ENCODE peak calls at places on chromosomes 2 and 18, in five cellular contexts. One of them, this sample, is unnamed.

GRCh38 chr18:31329787-31330438 is 12.0 kb downstream of the DSG1 start:
- DNase-seq in aorta: no peak
- DNase-seq in endothelial cell of umbilical vein: no peak
- DNase-seq in OCI-LY7: no peak
- DNase-seq in ascending aorta: no peak
- DNase-seq in this sample: no peak

GRCh38 chr2:129849559-129850160 is 129.8 kb upstream of the RAB6C start:
- DNase-seq in endothelial cell of umbilical vein: peak; percentile 74
- DNase-seq in ascending aorta: no peak
- DNase-seq in aorta: no peak
- DNase-seq in OCI-LY7: peak; percentile 69
- DNase-seq in this sample: peak; percentile 91

GRCh38 chr2:102488063-102488462 is 15.0 kb downstream of the SLC9A4 start:
- DNase-seq in endothelial cell of umbilical vein: peak; percentile 4
- DNase-seq in ascending aorta: no peak
- DNase-seq in OCI-LY7: no peak
- DNase-seq in aorta: no peak
- DNase-seq in this sample: peak; percentile 15

GRCh38 chr18:31741096-31741735 is 19.5 kb downstream of the SLC25A52 start:
- DNase-seq in aorta: no peak
- DNase-seq in endothelial cell of umbilical vein: peak; percentile 44
- DNase-seq in ascending aorta: peak; percentile 70
- DNase-seq in OCI-LY7: peak; percentile 13
- DNase-seq in this sample: peak; percentile 72

GRCh38 chr2:49801898-49802297 is 647.6 kb upstream of the FSHR start:
- DNase-seq in ascending aorta: no peak
- DNase-seq in aorta: no peak
- DNase-seq in OCI-LY7: no peak
- DNase-seq in endothelial cell of umbilical vein: no peak
- DNase-seq in this sample: no peak

GRCh38 chr2:232354069-232354468 is 24.5 kb upstream of the ALPP start:
- DNase-seq in ascending aorta: no peak
- DNase-seq in OCI-LY7: no peak
- DNase-seq in aorta: peak; percentile 24
- DNase-seq in endothelial cell of umbilical vein: no peak
- DNase-seq in this sample: no peak

GRCh38 chr2:233267516-233268245 is 16.2 kb downstream of the ATG16L1 start:
- DNase-seq in endothelial cell of umbilical vein: no peak
- DNase-seq in ascending aorta: peak; percentile 70
- DNase-seq in OCI-LY7: peak; percentile 80
- DNase-seq in aorta: no peak
- DNase-seq in this sample: no peak

GRCh38 chr2:17540813-17541513 is 467 bp downstream of the VSNL1 start:
- DNase-seq in endothelial cell of umbilical vein: peak; percentile 3
- DNase-seq in OCI-LY7: no peak
- DNase-seq in aorta: no peak
- DNase-seq in ascending aorta: no peak
- DNase-seq in this sample: peak; percentile 14

GRCh38 chr2:69509011-69509749 is 71.9 kb upstream of the NFU1 start:
- DNase-seq in OCI-LY7: no peak
- DNase-seq in endothelial cell of umbilical vein: no peak
- DNase-seq in ascending aorta: no peak
- DNase-seq in aorta: no peak
- DNase-seq in this sample: no peak

GRCh38 chr2:36797324-36798070 is 101.0 kb downstream of the VIT start:
- DNase-seq in OCI-LY7: no peak
- DNase-seq in endothelial cell of umbilical vein: no peak
- DNase-seq in ascending aorta: no peak
- DNase-seq in aorta: no peak
- DNase-seq in this sample: no peak

GRCh38 chr2:103254611-103255010 is 492.8 kb downstream of the TMEM182 start:
- DNase-seq in ascending aorta: no peak
- DNase-seq in aorta: no peak
- DNase-seq in endothelial cell of umbilical vein: no peak
- DNase-seq in OCI-LY7: no peak
- DNase-seq in this sample: no peak

GRCh38 chr2:71620851-71621251 is 167.5 kb downstream of the DYSF start:
- DNase-seq in ascending aorta: peak; percentile 52
- DNase-seq in endothelial cell of umbilical vein: no peak
- DNase-seq in OCI-LY7: no peak
- DNase-seq in aorta: no peak
- DNase-seq in this sample: no peak

GRCh38 chr2:201580486-201580885 is 62.8 kb downstream of the TMEM237 start:
- DNase-seq in OCI-LY7: no peak
- DNase-seq in endothelial cell of umbilical vein: peak; percentile 11
- DNase-seq in ascending aorta: no peak
- DNase-seq in aorta: no peak
- DNase-seq in this sample: peak; percentile 93

GRCh38 chr2:81583311-81584108 is 1279.0 kb upstream of the LRRTM1 start:
- DNase-seq in ascending aorta: no peak
- DNase-seq in OCI-LY7: no peak
- DNase-seq in endothelial cell of umbilical vein: no peak
- DNase-seq in aorta: peak; percentile 55
- DNase-seq in this sample: no peak

GRCh38 chr2:226213717-226214116 is 585.9 kb downstream of the IRS1 start:
- DNase-seq in aorta: no peak
- DNase-seq in OCI-LY7: no peak
- DNase-seq in ascending aorta: no peak
- DNase-seq in endothelial cell of umbilical vein: no peak
- DNase-seq in this sample: peak; percentile 78

DNA sequence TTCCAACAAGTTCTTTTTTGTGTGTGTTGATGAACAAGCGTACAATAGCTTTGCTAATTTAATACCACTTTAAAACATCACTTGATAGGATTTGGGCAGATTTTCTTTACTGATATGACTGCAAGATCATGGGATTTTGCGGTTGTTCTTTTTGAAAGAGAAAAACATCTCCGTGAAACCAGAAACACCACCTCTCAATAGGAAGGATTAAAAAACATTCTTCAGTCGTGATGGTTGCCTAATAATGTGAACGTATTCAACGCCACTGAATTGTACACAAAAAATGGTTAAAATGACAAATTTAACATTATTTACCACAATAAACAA is 19.3 kb downstream of the RBMS1 start:
- DNase-seq in OCI-LY7: no peak
- DNase-seq in ascending aorta: no peak
- DNase-seq in aorta: no peak
- DNase-seq in endothelial cell of umbilical vein: no peak
- DNase-seq in this sample: no peak
- H3K4me1 ChIP-seq in OCI-LY7: no peaks in the 10 kb centered on the region
- H3K4me1 ChIP-seq in ascending aorta: no peaks in the 10 kb centered on the region
- H3K4me1 ChIP-seq in aorta: peaks cover 10% of the 10 kb centered on the region
- H3K4me1 ChIP-seq in endothelial cell of umbilical vein: no peaks in the 10 kb centered on the region
- H3K4me1 ChIP-seq in this sample: peaks cover 56% of the 10 kb centered on the region

DNA sequence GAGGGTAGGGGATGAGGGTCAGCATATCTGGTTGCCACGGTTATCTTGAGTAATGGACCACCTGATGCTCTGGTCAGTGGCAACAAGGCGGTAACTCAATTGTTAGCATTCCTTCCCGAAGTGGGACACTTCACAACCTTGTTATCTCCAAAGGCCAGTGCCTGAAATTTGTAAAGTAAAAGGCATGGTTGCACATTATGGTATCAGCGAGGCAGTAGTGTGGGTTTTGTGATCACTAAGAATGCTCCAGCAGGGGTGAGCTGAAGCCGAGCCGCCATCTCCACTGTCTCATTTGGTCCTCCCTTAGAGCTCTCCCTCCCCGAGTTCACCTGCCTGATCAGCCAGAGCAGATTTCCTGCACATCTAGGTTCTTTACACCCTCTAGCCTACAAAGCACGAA is 50.5 kb upstream of the LGALSL start:
- DNase-seq in ascending aorta: no peak
- DNase-seq in endothelial cell of umbilical vein: no peak
- DNase-seq in aorta: no peak
- DNase-seq in OCI-LY7: no peak
- DNase-seq in this sample: no peak
- H3K4me1 ChIP-seq in ascending aorta: peaks cover 18% of the 10 kb centered on the region
- H3K4me1 ChIP-seq in endothelial cell of umbilical vein: peaks cover 35% of the 10 kb centered on the region
- H3K4me1 ChIP-seq in aorta: peaks cover 6% of the 10 kb centered on the region
- H3K4me1 ChIP-seq in OCI-LY7: peaks cover 4% of the 10 kb centered on the region
- H3K4me1 ChIP-seq in this sample: peaks cover 58% of the 10 kb centered on the region

DNA sequence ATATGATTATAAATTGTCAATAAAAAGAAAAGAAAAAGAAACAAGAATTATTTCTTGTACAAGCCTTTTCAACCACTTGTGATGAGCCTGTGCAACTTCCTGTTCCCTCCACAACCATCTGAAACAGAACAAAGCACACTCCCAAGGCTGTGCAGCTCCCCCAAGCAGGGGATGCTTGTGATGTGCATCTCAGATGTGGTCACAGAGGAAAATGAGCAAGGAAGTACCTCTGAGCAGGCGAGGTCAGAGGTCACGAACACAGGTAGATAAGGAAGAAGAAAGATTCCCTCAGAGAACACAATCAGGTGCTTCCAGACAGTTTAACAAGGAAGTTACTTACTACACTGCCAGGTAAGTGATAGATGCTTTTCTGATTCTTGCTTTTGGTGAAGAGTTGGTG is 274.8 kb upstream of the SLC39A10 start:
- DNase-seq in ascending aorta: no peak
- DNase-seq in aorta: no peak
- DNase-seq in OCI-LY7: peak; percentile 30
- DNase-seq in endothelial cell of umbilical vein: no peak
- DNase-seq in this sample: no peak
- H3K4me1 ChIP-seq in ascending aorta: no peaks in the 10 kb centered on the region
- H3K4me1 ChIP-seq in aorta: no peaks in the 10 kb centered on the region
- H3K4me1 ChIP-seq in OCI-LY7: peaks cover 11% of the 10 kb centered on the region
- H3K4me1 ChIP-seq in endothelial cell of umbilical vein: no peaks in the 10 kb centered on the region
- H3K4me1 ChIP-seq in this sample: no peaks in the 10 kb centered on the region

DNA sequence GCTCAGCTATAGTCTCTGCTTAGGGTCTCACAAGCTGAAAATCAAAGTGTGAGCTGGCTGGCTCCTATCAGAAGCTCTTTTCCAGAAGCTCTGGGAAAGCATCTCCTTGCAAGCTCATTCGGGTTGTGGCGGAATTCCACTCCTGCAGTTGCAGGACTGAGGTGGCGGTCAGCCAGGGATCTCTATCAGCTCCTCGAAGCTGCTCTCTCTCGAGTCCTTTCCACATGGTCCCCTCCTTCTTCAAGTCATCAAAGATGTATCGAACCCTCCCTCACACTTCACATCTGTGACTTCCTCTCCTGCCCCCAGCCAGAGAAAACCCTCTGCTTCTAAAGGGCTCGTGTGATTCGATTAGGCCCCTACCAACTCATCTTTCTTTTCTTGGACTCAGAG is 141.7 kb downstream of the ZFP36L2 start:
- DNase-seq in OCI-LY7: no peak
- DNase-seq in aorta: peak; percentile 83
- DNase-seq in endothelial cell of umbilical vein: no peak
- DNase-seq in ascending aorta: no peak
- DNase-seq in this sample: peak; percentile 71
- H3K4me1 ChIP-seq in OCI-LY7: no peaks in the 10 kb centered on the region
- H3K4me1 ChIP-seq in aorta: no peaks in the 10 kb centered on the region
- H3K4me1 ChIP-seq in endothelial cell of umbilical vein: peaks cover 44% of the 10 kb centered on the region
- H3K4me1 ChIP-seq in ascending aorta: peaks cover 33% of the 10 kb centered on the region
- H3K4me1 ChIP-seq in this sample: peaks cover 69% of the 10 kb centered on the region

GRCh38 chr2:218833023-218833609 is 1.5 kb upstream of the PRKAG3 start:
- DNase-seq in endothelial cell of umbilical vein: peak; percentile 35
- DNase-seq in aorta: peak; percentile 27
- DNase-seq in ascending aorta: peak; percentile 40
- DNase-seq in OCI-LY7: no peak
- DNase-seq in this sample: no peak

GRCh38 chr2:218830526-218831306 is 887 bp downstream of the PRKAG3 start:
- DNase-seq in aorta: peak; percentile 51
- DNase-seq in OCI-LY7: no peak
- DNase-seq in ascending aorta: peak; percentile 16
- DNase-seq in endothelial cell of umbilical vein: no peak
- DNase-seq in this sample: no peak

GRCh38 chr2:218832081-218832480 is 478 bp upstream of the PRKAG3 start:
- DNase-seq in endothelial cell of umbilical vein: no peak
- DNase-seq in ascending aorta: no peak
- DNase-seq in aorta: no peak
- DNase-seq in OCI-LY7: no peak
- DNase-seq in this sample: no peak

GRCh38 chr2:218831378-218831990 is at the start of gene PRKAG3:
- DNase-seq in OCI-LY7: no peak
- DNase-seq in ascending aorta: peak; percentile 80
- DNase-seq in endothelial cell of umbilical vein: no peak
- DNase-seq in aorta: peak; percentile 88
- DNase-seq in this sample: no peak

DNA sequence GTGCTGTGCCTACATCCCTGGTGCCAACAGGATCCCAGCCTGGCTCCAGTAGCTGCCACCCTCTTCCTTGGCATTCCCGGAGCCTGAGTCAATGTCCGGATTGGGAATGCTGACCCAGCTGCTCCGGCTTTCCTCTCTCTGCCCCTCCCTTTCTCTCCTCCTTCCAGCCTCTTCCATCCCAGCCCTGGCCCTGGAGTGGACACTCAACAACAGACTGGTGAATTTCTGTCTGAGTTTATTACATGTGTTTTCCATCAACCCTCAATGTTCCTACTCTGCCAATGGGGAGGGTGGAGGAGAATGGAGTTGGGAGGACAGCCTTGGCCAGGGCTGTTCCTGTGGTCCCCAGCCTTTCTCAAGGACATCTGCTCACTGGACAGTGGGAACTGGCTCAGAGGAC is 917 bp upstream of the PRKAG3 start:
- DNase-seq in aorta: peak; percentile 88
- DNase-seq in ascending aorta: peak; percentile 87
- DNase-seq in endothelial cell of umbilical vein: peak; percentile 71
- DNase-seq in OCI-LY7: no peak
- DNase-seq in this sample: no peak
- H3K4me1 ChIP-seq in aorta: peaks cover 4% of the 10 kb centered on the region
- H3K4me1 ChIP-seq in ascending aorta: peaks cover 8% of the 10 kb centered on the region
- H3K4me1 ChIP-seq in endothelial cell of umbilical vein: peaks cover 17% of the 10 kb centered on the region
- H3K4me1 ChIP-seq in OCI-LY7: no peaks in the 10 kb centered on the region
- H3K4me1 ChIP-seq in this sample: peaks cover 22% of the 10 kb centered on the region

GRCh38 chr2:230230087-230230486 is 4.6 kb downstream of the SP140 start:
- DNase-seq in OCI-LY7: no peak
- DNase-seq in aorta: no peak
- DNase-seq in endothelial cell of umbilical vein: peak; percentile 21
- DNase-seq in ascending aorta: no peak
- DNase-seq in this sample: no peak

GRCh38 chr2:230224458-230224857 is 1.1 kb upstream of the SP140 start:
- DNase-seq in aorta: no peak
- DNase-seq in ascending aorta: no peak
- DNase-seq in endothelial cell of umbilical vein: no peak
- DNase-seq in OCI-LY7: no peak
- DNase-seq in this sample: no peak

GRCh38 chr2:230226090-230226551 is 585 bp downstream of the SP140 start:
- DNase-seq in ascending aorta: no peak
- DNase-seq in endothelial cell of umbilical vein: no peak
- DNase-seq in aorta: no peak
- DNase-seq in OCI-LY7: peak; percentile 88
- DNase-seq in this sample: no peak

GRCh38 chr2:230225486-230225885 is at the start of gene SP140:
- DNase-seq in OCI-LY7: peak; percentile 57
- DNase-seq in aorta: no peak
- DNase-seq in endothelial cell of umbilical vein: no peak
- DNase-seq in ascending aorta: peak; percentile 73
- DNase-seq in this sample: no peak

DNA sequence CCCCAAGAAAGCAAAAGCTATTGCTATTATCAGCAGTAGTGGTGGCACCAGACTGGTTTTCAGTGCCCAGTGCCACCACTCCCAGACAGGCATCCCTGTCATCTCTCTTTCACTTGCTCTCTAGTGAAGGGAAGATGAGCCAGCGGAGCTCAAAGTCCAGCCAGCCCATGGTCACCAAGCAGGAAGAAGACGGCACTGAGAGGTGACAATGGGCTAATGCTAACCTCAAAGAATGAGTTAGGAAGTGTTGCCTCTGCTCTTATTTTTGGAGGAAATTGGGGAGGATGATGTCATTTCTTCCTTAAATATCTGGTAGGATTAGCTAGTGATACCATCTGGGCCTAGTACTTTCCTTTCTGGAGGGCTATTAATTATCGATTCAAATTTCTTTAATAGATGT is 1.7 kb downstream of the SP140 start:
- DNase-seq in endothelial cell of umbilical vein: no peak
- DNase-seq in aorta: no peak
- DNase-seq in ascending aorta: no peak
- DNase-seq in OCI-LY7: no peak
- DNase-seq in this sample: no peak
- H3K4me1 ChIP-seq in endothelial cell of umbilical vein: peaks cover 7% of the 10 kb centered on the region
- H3K4me1 ChIP-seq in aorta: no peaks in the 10 kb centered on the region
- H3K4me1 ChIP-seq in ascending aorta: no peaks in the 10 kb centered on the region
- H3K4me1 ChIP-seq in OCI-LY7: peaks cover 42% of the 10 kb centered on the region
- H3K4me1 ChIP-seq in this sample: no peaks in the 10 kb centered on the region

This sample was measured in adipocyte.